ENCODE peak calls at places on chromosomes 16 and 17, in ten cellular contexts. L is CD4-positive, alpha-beta memory T cell; S is prostate gland; E is colonic mucosa; A is T-helper 17 cell; P is body of pancreas; F is H1; Q is spleen; M is psoas muscle; W is MM.1S. R is an unnamed sample. For H3K9me3, the result is how much of the 10 kb centered on the place peaks cover.

GRCh38 chr17:48153711-48154642 is 46.4 kb downstream of the SNX11 start:
- DNase-seq in S (no peak), M (no peak), A (no peak), E (peak), L (no peak), F (no peak), W (peak), P (peak), Q (no peak), R (no peak)

GRCh38 chr16:84741351-84741791 is 41.6 kb downstream of the USP10 start:
- DNase-seq in E (no peak), Q (no peak), S (no peak), W (no peak), M (no peak), F (no peak), A (no peak), L (no peak), P (no peak), R (no peak)

GRCh38 chr17:68381076-68381900 is 76.0 kb downstream of the WIPI1 start:
- DNase-seq in L (no peak), P (no peak), E (no peak), Q (no peak), S (no peak), M (no peak), A (no peak), W (no peak), F (no peak), R (no peak)

GRCh38 chr17:57316361-57316760 is 60.0 kb downstream of the MSI2 start:
- DNase-seq in L (no peak), E (no peak), S (no peak), Q (no peak), M (no peak), P (no peak), W (no peak), F (no peak), A (no peak), R (no peak)

GRCh38 chr16:4664538-4665418 is 28.6 kb upstream of the NUDT16L1 start:
- DNase-seq in Q (peak), E (peak), S (no peak), M (peak), P (no peak), W (peak), F (no peak), L (peak), A (peak), R (peak)

GRCh38 chr17:62630365-62631085 is 3.1 kb downstream of the MRC2 start:
- DNase-seq in L (no peak), S (no peak), W (no peak), F (no peak), P (no peak), M (no peak), A (no peak), E (no peak), Q (no peak), R (no peak)

GRCh38 chr17:14942511-14943185 is 322.5 kb downstream of the PMP22 start:
- DNase-seq in L (no peak), S (peak), F (no peak), Q (no peak), W (no peak), A (no peak), P (no peak), E (no peak), M (no peak), R (no peak)

GRCh38 chr17:31404028-31404949 is 12.8 kb downstream of the RAB11FIP4 start:
- DNase-seq in S (no peak), F (no peak), W (no peak), Q (peak), P (no peak), L (no peak), E (no peak), M (no peak), A (no peak), R (no peak)

GRCh38 chr16:79599837-79600635 is 501 bp downstream of the MAF start:
- DNase-seq in M (peak), A (peak), Q (peak), P (peak), S (peak), W (peak), L (no peak), F (peak), E (peak), R (peak)

GRCh38 chr17:81036128-81036891 is 1.4 kb downstream of the BAIAP2 start:
- DNase-seq in S (no peak), M (peak), A (no peak), P (no peak), F (no peak), L (no peak), Q (peak), W (no peak), E (no peak), R (no peak)

GRCh38 chr17:5203178-5203907 is 11.7 kb upstream of the ZNF594 start:
- DNase-seq in P (no peak), M (no peak), L (no peak), F (no peak), S (no peak), W (no peak), E (no peak), Q (no peak), A (no peak), R (no peak)

GRCh38 chr17:83183150-83183820 is 103.9 kb downstream of the METRNL start:
- DNase-seq in W (no peak), F (peak), Q (no peak), M (peak), E (no peak), P (peak), S (no peak), L (no peak), A (no peak), R (no peak)

GRCh38 chr16:68265078-68265925 is 976 bp downstream of the SLC7A6 start:
- DNase-seq in P (peak), L (peak), A (peak), F (peak), M (peak), S (peak), W (peak), Q (no peak), E (peak), R (peak)

GRCh38 chr16:83329466-83329865 is 478.3 kb upstream of the HSBP1 start:
- DNase-seq in F (no peak), Q (no peak), L (no peak), E (no peak), S (no peak), P (no peak), A (no peak), W (no peak), M (no peak), R (no peak)

GRCh38 chr17:68568581-68568980 is 32.6 kb downstream of the FAM20A start:
- DNase-seq in A (no peak), M (no peak), W (no peak), F (no peak), P (no peak), S (no peak), Q (no peak), E (no peak), L (no peak), R (no peak)

GRCh38 chr17:77110006-77110374 is 30.8 kb upstream of the SEC14L1 start:
- DNase-seq in A (no peak), F (no peak), M (no peak), Q (no peak), S (peak), W (peak), L (no peak), P (no peak), E (no peak), R (peak)

GRCh38 chr17:81054881-81055370 is 20.0 kb downstream of the BAIAP2 start:
- DNase-seq in L (no peak), E (no peak), A (no peak), M (no peak), P (no peak), Q (no peak), F (no peak), W (no peak), S (no peak), R (no peak)

GRCh38 chr17:79659376-79659775 is 48.5 kb upstream of the RBFOX3 start:
- DNase-seq in Q (no peak), W (no peak), A (no peak), M (no peak), F (no peak), L (no peak), P (no peak), S (peak), E (no peak), R (no peak)

GRCh38 chr17:31698751-31699150 is 160.3 kb downstream of the COPRS start:
- DNase-seq in E (no peak), S (no peak), W (no peak), L (no peak), A (no peak), F (peak), M (no peak), P (no peak), Q (no peak), R (no peak)

GRCh38 chr16:10590342-10590741 is 9.9 kb upstream of the EMP2 start:
- DNase-seq in A (no peak), E (no peak), W (no peak), S (no peak), Q (no peak), M (no peak), F (no peak), P (no peak), L (no peak), R (no peak)

GRCh38 chr17:79812969-79813825 is 16.3 kb upstream of the CBX8 start:
- DNase-seq in Q (no peak), S (no peak), F (peak), P (no peak), L (no peak), M (no peak), W (no peak), E (no peak), A (no peak), R (no peak)

GRCh38 chr16:10338426-10338825 is 47.4 kb upstream of the ATF7IP2 start:
- DNase-seq in F (no peak), M (no peak), S (no peak), E (no peak), W (no peak), Q (no peak), P (no peak), A (no peak), L (no peak), R (no peak)

GRCh38 chr17:65485388-65486299 is 75.8 kb downstream of the AXIN2 start:
- DNase-seq in S (no peak), A (no peak), F (no peak), Q (no peak), M (no peak), E (no peak), L (no peak), P (peak), W (no peak), R (peak)

GRCh38 chr16:17233301-17234002 is 237.3 kb downstream of the XYLT1 start:
- DNase-seq in A (no peak), Q (no peak), L (no peak), M (no peak), F (no peak), P (no peak), S (peak), W (no peak), E (no peak), R (no peak)

GRCh38 chr16:24652209-24652712 is 77.2 kb upstream of the TNRC6A start:
- DNase-seq in Q (no peak), A (no peak), S (no peak), W (no peak), E (no peak), P (no peak), F (no peak), L (no peak), M (no peak), R (no peak)

GRCh38 chr17:39208136-39208535 is 8.1 kb downstream of the RPL19 start:
- DNase-seq in L (no peak), E (no peak), M (no peak), A (no peak), F (no peak), P (no peak), W (no peak), Q (peak), S (no peak), R (peak)

GRCh38 chr17:17151541-17151940 is 54.6 kb downstream of the PLD6 start:
- DNase-seq in M (no peak), W (no peak), S (no peak), Q (no peak), A (no peak), P (no peak), E (no peak), F (no peak), L (no peak), R (no peak)

GRCh38 chr16:87236516-87237115 is 80.6 kb downstream of the C16orf95 start:
- DNase-seq in A (no peak), W (no peak), F (no peak), P (no peak), M (no peak), S (no peak), Q (no peak), E (no peak), L (no peak), R (no peak)

GRCh38 chr16:88846088-88846487 is 10.7 kb downstream of the GALNS start:
- DNase-seq in F (no peak), L (no peak), M (no peak), E (no peak), S (no peak), P (no peak), Q (no peak), A (no peak), W (no peak), R (no peak)

GRCh38 chr17:22310717-22311686 is 618.7 kb downstream of the KCNJ18 start:
- DNase-seq in E (no peak), A (no peak), M (no peak), Q (no peak), S (no peak), F (no peak), P (no peak), L (no peak), W (peak), R (no peak)

GRCh38 chr17:77692571-77693161 is 265.8 kb upstream of the TNRC6C start:
- DNase-seq in S (no peak), L (no peak), E (peak), M (no peak), P (no peak), Q (no peak), F (no peak), W (no peak), A (no peak), R (peak)

GRCh38 chr16:35296962-35297653 is 1837.7 kb downstream of the TP53TG3F start:
- DNase-seq in E (no peak), A (no peak), Q (no peak), S (no peak), L (no peak), W (no peak), F (no peak), M (no peak), P (no peak), R (no peak)

GRCh38 chr16:35295856-35296255 is 1836.4 kb downstream of the TP53TG3F start:
- DNase-seq in Q (no peak), L (no peak), W (no peak), S (no peak), M (no peak), P (no peak), F (no peak), E (no peak), A (no peak), R (no peak)

GRCh38 chr16:35302859-35303258 is 1843.4 kb downstream of the TP53TG3F start:
- DNase-seq in F (no peak), S (no peak), W (no peak), A (no peak), Q (no peak), L (no peak), M (no peak), P (no peak), E (no peak), R (no peak)

GRCh38 chr16:35298460-35299243 is 1839.2 kb downstream of the TP53TG3F start:
- DNase-seq in M (no peak), S (no peak), E (no peak), Q (no peak), P (no peak), F (no peak), W (no peak), L (no peak), A (no peak), R (no peak)
- H3K9me3 ChIP-seq in M (under half), S (under half), E (under half), Q (under half), P (under half), F (half or more), W (under half), L (under half), A (under half), R (under half)

GRCh38 chr16:60564588-60564987 is 1471.7 kb downstream of the CDH8 start:
- DNase-seq in F (no peak), W (no peak), Q (no peak), M (no peak), L (no peak), P (no peak), S (no peak), E (no peak), A (no peak), R (no peak)
- H3K9me3 ChIP-seq in F (under half), W (under half), Q (under half), M (under half), L (under half), P (under half), S (under half), E (under half), A (under half), R (under half)

DNA sequence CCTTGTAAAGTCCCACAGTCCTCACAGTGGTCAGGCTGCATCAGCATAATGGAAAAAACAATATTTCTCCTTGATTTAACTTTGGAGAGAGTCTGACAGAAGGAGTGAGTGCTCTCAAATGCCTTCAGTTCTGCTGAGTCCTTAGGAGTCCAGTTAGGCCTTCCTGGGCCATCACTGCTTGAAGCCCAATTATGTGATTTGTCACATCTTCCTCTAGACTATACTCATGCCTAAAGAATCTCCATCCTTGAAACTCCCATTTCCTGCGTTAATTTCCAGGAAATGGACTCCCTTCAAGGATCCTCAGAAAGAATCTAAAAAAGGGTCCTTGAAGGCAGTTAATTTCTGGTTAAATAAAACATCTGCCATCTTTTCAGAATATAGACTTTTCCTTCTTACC is 52.8 kb downstream of the SLFN5 start:
- DNase-seq in E (no peak), L (no peak), W (no peak), P (no peak), A (no peak), Q (no peak), S (no peak), F (no peak), M (no peak), R (no peak)
- H3K9me3 ChIP-seq in E (under half), L (under half), W (under half), P (under half), A (under half), Q (under half), S (under half), F (under half), M (under half), R (under half)

DNA sequence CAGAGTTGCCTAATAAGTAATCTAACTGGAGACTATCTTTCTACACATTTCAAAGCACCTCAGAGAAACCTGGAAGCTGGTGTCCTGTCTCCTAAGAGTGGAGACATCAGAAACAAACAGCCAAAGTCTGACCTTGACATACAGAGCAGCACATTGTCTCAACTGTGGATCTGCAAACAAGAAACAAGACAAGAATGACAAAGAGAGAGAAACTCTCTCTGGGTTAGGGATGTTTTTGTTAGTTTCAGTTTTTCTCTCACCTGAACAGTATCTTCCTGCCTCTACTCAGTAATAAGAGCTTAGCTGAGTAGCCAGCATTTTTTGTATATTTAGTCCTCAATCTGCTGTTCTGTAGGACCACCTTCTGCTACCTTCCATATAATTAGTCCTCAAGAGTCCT is 8.9 kb downstream of the ZNF597 start:
- DNase-seq in P (no peak), E (no peak), L (no peak), A (no peak), S (no peak), M (no peak), F (no peak), W (peak), Q (no peak), R (no peak)
- H3K9me3 ChIP-seq in P (under half), E (under half), L (under half), A (under half), S (under half), M (under half), F (under half), W (under half), Q (under half), R (under half)

DNA sequence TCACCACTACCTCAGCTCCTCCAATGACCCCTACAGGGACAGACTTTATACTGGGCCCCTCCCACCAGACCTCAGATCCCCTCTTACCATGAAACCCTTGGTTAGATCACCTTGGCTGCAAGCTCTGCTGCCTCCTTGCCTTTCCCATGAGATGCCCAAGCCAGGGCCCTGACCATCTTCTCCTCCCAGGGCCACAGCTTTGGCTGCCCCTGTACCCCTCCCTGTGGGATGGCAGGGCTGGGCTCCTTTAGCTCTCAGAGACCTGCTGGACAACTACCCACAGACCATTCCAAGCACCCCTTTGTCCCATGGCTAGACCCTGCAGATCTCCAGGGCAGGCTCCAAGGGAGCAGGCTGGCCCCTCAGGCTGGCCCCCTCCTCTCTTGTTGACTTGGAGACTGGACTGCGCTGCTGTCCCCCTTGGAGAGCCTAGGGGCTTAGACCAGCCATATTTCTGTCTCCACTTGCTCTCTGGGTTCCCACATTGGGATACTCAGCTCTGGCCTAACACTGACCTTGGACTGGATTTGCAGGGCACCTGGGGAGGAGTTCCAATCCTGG is 1692.7 kb downstream of the TP53TG3F start:
- DNase-seq in S (no peak), L (no peak), F (no peak), P (no peak), A (no peak), Q (peak), W (no peak), E (no peak), M (no peak), R (no peak)
- H3K9me3 ChIP-seq in S (under half), L (under half), F (half or more), P (under half), A (under half), Q (under half), W (under half), E (under half), M (under half), R (under half)

GRCh38 chr16:85829266-85829665 is 29.8 kb downstream of the COX4I1 start:
- DNase-seq in E (no peak), A (no peak), W (no peak), P (no peak), L (no peak), F (no peak), Q (no peak), S (no peak), M (no peak), R (no peak)
- H3K9me3 ChIP-seq in E (under half), A (under half), W (under half), P (under half), L (under half), F (under half), Q (under half), S (under half), M (under half), R (under half)